ENCODE peak calls at places on chromosomes 13 and 19, in ten cellular contexts. V, W, Q, P, Z, U, R, G, X and H are unnamed samples.

GRCh38 chr19:34235425-34235940 is 18.9 kb upstream of the GARRE1 start:
- DNase-seq in U (no peak), P (no peak), Z (no peak), V (no peak), X (no peak), G (no peak), Q (no peak), W (no peak), R (no peak), H (no peak)

GRCh38 chr19:35207391-35207871 is 21.1 kb downstream of the FAM187B start:
- DNase-seq in R (no peak), X (no peak), V (no peak), P (no peak), G (no peak), W (peak; percentile 59), Z (no peak), Q (no peak), U (no peak), H (no peak)

GRCh38 chr13:37413161-37413560 is 185.4 kb downstream of the POSTN start:
- DNase-seq in Z (no peak), W (no peak), X (no peak), P (no peak), Q (no peak), V (no peak), U (no peak), R (no peak), G (no peak), H (no peak)

GRCh38 chr19:13848811-13849241 is 28.1 kb upstream of the NANOS3 start:
- DNase-seq in W (no peak), Z (no peak), Q (no peak), G (no peak), R (no peak), P (no peak), V (no peak), U (no peak), X (no peak), H (no peak)

GRCh38 chr19:29775575-29775900 is 36.3 kb upstream of the CCNE1 start:
- DNase-seq in U (no peak), R (no peak), W (no peak), G (no peak), P (peak; percentile 41), Z (no peak), Q (no peak), V (no peak), X (no peak), H (no peak)

GRCh38 chr13:103895835-103896520 is 829.8 kb upstream of the SLC10A2 start:
- DNase-seq in G (no peak), Z (no peak), R (no peak), W (no peak), P (no peak), Q (no peak), U (no peak), V (no peak), X (no peak), H (no peak)

GRCh38 chr19:18711893-18712292 is 28.4 kb downstream of the CRTC1 start:
- DNase-seq in X (no peak), P (no peak), Z (no peak), G (no peak), W (no peak), U (no peak), R (no peak), Q (no peak), V (no peak), H (no peak)

GRCh38 chr19:6425732-6426686 is 1.4 kb upstream of the KHSRP start:
- DNase-seq in W (no peak), Z (no peak), P (no peak), U (no peak), X (no peak), Q (no peak), R (no peak), V (no peak), G (no peak), H (peak; percentile 48)